ENCODE peak calls at places on chromosomes 16 and 17, in four cellular contexts. S, X, I and T are unnamed samples.

GRCh38 chr16:55120408-55120807 is 189.7 kb downstream of the IRX5 start:
- DNase-seq in S (no peak), X (peak; percentile 50), I (no peak), T (no peak)

GRCh38 chr16:69859105-69859969 is 91.8 kb upstream of the CLEC18A start:
- DNase-seq in S (peak; percentile 33), X (peak; percentile 36), I (no peak), T (peak; percentile 57)

GRCh38 chr16:81567987-81568748 is 123.6 kb downstream of the CMIP start:
- DNase-seq in S (no peak), X (no peak), I (peak; percentile 43), T (peak; percentile 95)

GRCh38 chr16:85451646-85452363 is 161.3 kb upstream of the GSE1 start:
- DNase-seq in S (no peak), X (no peak), I (no peak), T (no peak)

GRCh38 chr17:47855737-47856136 is 4.8 kb upstream of the SP6 start:
- DNase-seq in S (no peak), X (no peak), I (no peak), T (peak; percentile 62)

GRCh38 chr17:57514614-57515013 is 230.5 kb downstream of the CCDC182 start:
- DNase-seq in S (no peak), X (no peak), I (no peak), T (no peak)

GRCh38 chr16:85553436-85554113 is 59.5 kb upstream of the GSE1 start:
- DNase-seq in S (peak; percentile 59), X (no peak), I (peak; percentile 34), T (peak; percentile 98)

GRCh38 chr17:80805032-80805751 is 186.4 kb upstream of the CHMP6 start:
- DNase-seq in S (no peak), X (no peak), I (peak; percentile 74), T (peak; percentile 62)

GRCh38 chr16:48687421-48688038 is 77.5 kb upstream of the N4BP1 start:
- DNase-seq in S (peak; percentile 60), X (peak; percentile 68), I (peak; percentile 67), T (peak; percentile 73)

GRCh38 chr16:71303938-71304337 is 14.7 kb upstream of the CMTR2 start:
- DNase-seq in S (peak; percentile 18), X (no peak), I (peak; percentile 4), T (no peak)

GRCh38 chr16:85649978-85650863 is 37.1 kb downstream of the GSE1 start:
- DNase-seq in S (no peak), X (peak; percentile 66), I (no peak), T (no peak)

GRCh38 chr17:76547183-76547641 is 7.4 kb downstream of the PRCD start:
- DNase-seq in S (no peak), X (peak; percentile 83), I (peak; percentile 85), T (peak; percentile 85)

GRCh38 chr17:56593741-56594527 is 435 bp downstream of the NOG start:
- DNase-seq in S (no peak), X (peak; percentile 84), I (peak; percentile 71), T (peak; percentile 97)

GRCh38 chr16:4092547-4093265 is 23.5 kb downstream of the ADCY9 start:
- DNase-seq in S (no peak), X (no peak), I (no peak), T (no peak)

GRCh38 chr16:69469807-69470561 is 45.6 kb downstream of the CYB5B start:
- DNase-seq in S (no peak), X (no peak), I (no peak), T (no peak)

GRCh38 chr17:50269477-50270429 is 4.5 kb upstream of the TMEM92 start:
- DNase-seq in S (peak; percentile 60), X (peak; percentile 87), I (peak; percentile 83), T (peak; percentile 95)

GRCh38 chr16:54986404-54986803 is 55.7 kb downstream of the IRX5 start:
- DNase-seq in S (no peak), X (no peak), I (no peak), T (no peak)

GRCh38 chr17:73646409-73647305 is 2.4 kb upstream of the SDK2 start:
- DNase-seq in S (no peak), X (peak; percentile 83), I (no peak), T (no peak)

DNA sequence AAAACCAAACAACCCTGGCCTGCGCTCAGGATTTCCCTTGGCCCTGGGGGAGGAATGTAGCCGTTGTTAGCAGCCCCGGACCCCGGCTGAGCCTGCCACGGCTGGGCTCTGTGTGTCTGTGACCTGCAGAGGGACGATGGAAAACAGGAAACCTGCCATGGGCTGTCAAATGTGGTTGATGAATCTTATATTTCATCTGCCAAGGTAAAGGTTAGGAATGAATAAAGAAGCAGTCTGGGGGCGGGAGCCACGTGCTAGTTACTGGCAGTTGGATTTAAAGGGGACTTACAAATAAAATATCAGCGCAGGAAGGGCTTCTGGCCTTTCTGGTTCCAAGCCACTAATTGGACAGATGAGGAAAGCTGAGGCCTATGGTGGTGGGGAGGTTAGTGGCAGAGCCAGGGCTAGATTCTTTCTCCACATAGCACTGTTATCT is at the start of gene KRT23:
- DNase-seq in S (no peak), X (no peak), I (no peak), T (peak; percentile 59)
- H2AFZ ChIP-seq in S (peak within 1 kb of the TSS; percentile 64), X (no peak within 1 kb of the TSS), I (peak within 1 kb of the TSS; percentile 44), T (peak within 1 kb of the TSS; percentile 32)

GRCh38 chr16:11681977-11682654 is 13.9 kb downstream of the SNN start:
- DNase-seq in S (no peak), X (no peak), I (no peak), T (no peak)
- H3K4me3 ChIP-seq in S (no peak overlapping the region), X (no peak overlapping the region), I (no peak overlapping the region), T (no peak overlapping the region)

GRCh38 chr16:11087691-11088431 is 143.5 kb downstream of the CLEC16A start:
- DNase-seq in S (no peak), X (no peak), I (peak; percentile 57), T (no peak)
- H3K27ac ChIP-seq in S (peak overlapping the region; percentile 59), X (no peak overlapping the region), I (peak overlapping the region; percentile 65), T (no peak overlapping the region)

GRCh38 chr17:39982069-39982371 is 1.4 kb downstream of the PSMD3 start:
- DNase-seq in S (no peak), X (no peak), I (no peak), T (no peak)

GRCh38 chr17:39981207-39982068 is 831 bp downstream of the PSMD3 start:
- DNase-seq in S (no peak), X (peak; percentile 55), I (no peak), T (no peak)

GRCh38 chr17:39979865-39980401 is 674 bp upstream of the PSMD3 start:
- DNase-seq in S (no peak), X (peak; percentile 67), I (peak; percentile 19), T (no peak)

GRCh38 chr17:39980402-39981206 is at the start of gene PSMD3:
- DNase-seq in S (peak; percentile 100), X (peak; percentile 94), I (peak; percentile 100), T (peak; percentile 94)

GRCh38 chr17:39979021-39979660 is 1.5 kb upstream of the PSMD3 start:
- DNase-seq in S (no peak), X (no peak), I (peak; percentile 96), T (peak; percentile 94)
- H2AFZ ChIP-seq in S (peak overlapping the region; percentile 5), X (peak overlapping the region; percentile 96), I (peak overlapping the region; percentile 9), T (peak overlapping the region; percentile 0)

GRCh38 chr17:61338874-61339478 is 60.7 kb upstream of the TBX2 start:
- DNase-seq in S (no peak), X (no peak), I (no peak), T (no peak)
- H3K4me3 ChIP-seq in S (no peak overlapping the region), X (no peak overlapping the region), I (no peak overlapping the region), T (no peak overlapping the region)

GRCh38 chr17:48869821-48870318 is 22.7 kb upstream of the ATP5MC1 start:
- DNase-seq in S (no peak), X (no peak), I (no peak), T (peak; percentile 74)

GRCh38 chr17:48873212-48873611 is 19.4 kb upstream of the ATP5MC1 start:
- DNase-seq in S (no peak), X (no peak), I (peak; percentile 10), T (no peak)

GRCh38 chr17:48871035-48871550 is 21.5 kb upstream of the ATP5MC1 start:
- DNase-seq in S (no peak), X (no peak), I (no peak), T (no peak)

GRCh38 chr17:48873696-48874443 is 18.7 kb upstream of the ATP5MC1 start:
- DNase-seq in S (no peak), X (no peak), I (no peak), T (no peak)

GRCh38 chr17:48871551-48872351 is 20.8 kb upstream of the ATP5MC1 start:
- DNase-seq in S (no peak), X (no peak), I (no peak), T (no peak)
- H3K27ac ChIP-seq in S (no peak overlapping the region), X (no peak overlapping the region), I (no peak overlapping the region), T (no peak overlapping the region)

GRCh38 chr16:1279945-1280589 is 24.2 kb downstream of the TPSD1 start:
- DNase-seq in S (no peak), X (no peak), I (no peak), T (peak; percentile 76)

GRCh38 chr16:1277945-1278282 is 22.0 kb downstream of the TPSD1 start:
- DNase-seq in S (no peak), X (no peak), I (no peak), T (peak; percentile 73)

GRCh38 chr16:1279081-1279944 is 23.4 kb downstream of the TPSD1 start:
- DNase-seq in S (no peak), X (no peak), I (no peak), T (peak; percentile 82)

GRCh38 chr16:1277016-1277944 is 21.4 kb downstream of the TPSD1 start:
- DNase-seq in S (no peak), X (no peak), I (no peak), T (peak; percentile 73)

GRCh38 chr16:1278456-1278855 is 22.6 kb downstream of the TPSD1 start:
- DNase-seq in S (no peak), X (no peak), I (no peak), T (peak; percentile 81)
- H2AFZ ChIP-seq in S (no peak overlapping the region), X (no peak overlapping the region), I (peak overlapping the region; percentile 68), T (no peak overlapping the region)

GRCh38 chr16:19021747-19022146 is 38.0 kb downstream of the TMC7 start:
- DNase-seq in S (no peak), X (no peak), I (no peak), T (no peak)
- H3K4me3 ChIP-seq in S (no peak overlapping the region), X (no peak overlapping the region), I (no peak overlapping the region), T (no peak overlapping the region)

GRCh38 chr16:10946308-10946707 is 1.9 kb downstream of the CLEC16A start:
- DNase-seq in S (no peak), X (no peak), I (no peak), T (no peak)

GRCh38 chr16:10951016-10951415 is 6.7 kb downstream of the CLEC16A start:
- DNase-seq in S (no peak), X (no peak), I (peak; percentile 59), T (no peak)

GRCh38 chr16:10950393-10950792 is 6.0 kb downstream of the CLEC16A start:
- DNase-seq in S (no peak), X (no peak), I (no peak), T (no peak)

GRCh38 chr16:10947211-10947787 is 2.9 kb downstream of the CLEC16A start:
- DNase-seq in S (no peak), X (no peak), I (no peak), T (no peak)

DNA sequence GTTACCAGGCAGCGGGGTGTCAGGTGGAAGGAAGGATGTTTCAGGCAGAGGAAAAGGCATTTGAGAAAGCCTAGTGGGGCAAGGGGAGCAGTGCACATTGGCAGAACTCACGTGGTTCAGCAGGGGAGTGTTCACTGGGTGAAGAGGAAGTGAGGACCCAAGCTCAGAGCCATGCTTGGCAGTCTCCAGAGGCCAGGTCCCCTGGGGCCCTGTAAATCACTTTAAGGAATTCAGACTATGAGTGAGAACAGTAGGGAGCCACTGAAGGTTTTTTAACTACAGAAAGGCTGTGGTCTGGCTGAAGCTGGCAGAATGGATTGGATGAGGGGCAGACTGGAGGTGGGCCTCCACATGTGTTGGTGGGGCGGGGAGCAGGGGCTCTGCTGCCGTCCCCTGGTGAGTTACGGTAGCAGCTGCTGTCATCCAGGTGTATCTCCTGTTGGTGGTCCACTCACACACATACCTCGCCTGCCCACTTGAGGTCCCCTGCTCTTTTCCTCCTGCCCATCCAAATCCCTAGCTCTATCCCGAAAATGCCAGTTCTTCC is 5.1 kb downstream of the CLEC16A start:
- DNase-seq in S (no peak), X (no peak), I (no peak), T (peak; percentile 81)
- H3K27ac ChIP-seq in S (no peak overlapping the region), X (no peak overlapping the region), I (no peak overlapping the region), T (no peak overlapping the region)